ENCODE peak calls at places on chromosomes 4 and X, in nine cellular contexts. H, G, A, W, I, X, D, U and R are unnamed samples.

GRCh38 chrX:74389016-74389415 is 32.3 kb upstream of the SLC16A2 start:
- DNase-seq in H (no peak), G (no peak), A (no peak), W (no peak), I (no peak), X (no peak), D (no peak), U (no peak), R (no peak)

GRCh38 chrX:55006827-55007621 is 6.9 kb downstream of the APEX2 start:
- DNase-seq in H (no peak), G (no peak), A (no peak), W (no peak), I (no peak), X (no peak), D (no peak), U (no peak), R (no peak)

GRCh38 chr4:13495753-13496152 is 11.6 kb upstream of the RAB28 start:
- DNase-seq in H (no peak), G (no peak), A (no peak), W (no peak), I (no peak), X (no peak), D (no peak), U (no peak), R (no peak)

GRCh38 chr4:2588259-2588658 is 51.8 kb downstream of the FAM193A start:
- DNase-seq in H (no peak), G (no peak), A (no peak), W (no peak), I (no peak), X (no peak), D (no peak), U (no peak), R (no peak)

GRCh38 chr4:127829014-127829413 is 46.9 kb downstream of the HSPA4L start:
- DNase-seq in H (no peak), G (no peak), A (no peak), W (no peak), I (no peak), X (no peak), D (no peak), U (no peak), R (no peak)

GRCh38 chrX:125101971-125102750 is 217.5 kb upstream of the TEX13C start:
- DNase-seq in H (no peak), G (no peak), A (no peak), W (no peak), I (no peak), X (no peak), D (no peak), U (no peak), R (no peak)

GRCh38 chr4:181030961-181031360 is 1212.2 kb upstream of the TENM3 start:
- DNase-seq in H (peak), G (peak), A (no peak), W (no peak), I (no peak), X (no peak), D (no peak), U (no peak), R (no peak)

GRCh38 chr4:89173336-89174090 is 62.2 kb downstream of the TIGD2 start:
- DNase-seq in H (no peak), G (no peak), A (no peak), W (no peak), I (no peak), X (no peak), D (no peak), U (no peak), R (no peak)

GRCh38 chr4:185958094-185958493 is 110.9 kb upstream of the TLR3 start:
- DNase-seq in H (no peak), G (no peak), A (no peak), W (no peak), I (no peak), X (no peak), D (no peak), U (no peak), R (no peak)

GRCh38 chr4:16090306-16090705 is 6.5 kb upstream of the PROM1 start:
- DNase-seq in H (no peak), G (no peak), A (no peak), W (no peak), I (no peak), X (no peak), D (no peak), U (no peak), R (no peak)

GRCh38 chr4:38612996-38613395 is 51.0 kb upstream of the KLF3 start:
- DNase-seq in H (no peak), G (no peak), A (no peak), W (peak), I (no peak), X (no peak), D (no peak), U (no peak), R (no peak)

GRCh38 chr4:99855677-99856076 is 38.5 kb downstream of the LAMTOR3 start:
- DNase-seq in H (no peak), G (no peak), A (no peak), W (no peak), I (no peak), X (no peak), D (no peak), U (no peak), R (no peak)

GRCh38 chr4:8267077-8267476 is 2.5 kb upstream of the HTRA3 start:
- DNase-seq in H (peak), G (no peak), A (peak), W (peak), I (peak), X (no peak), D (peak), U (peak), R (peak)

GRCh38 chrX:41238543-41238942 is 95.4 kb upstream of the DDX3X start:
- DNase-seq in H (no peak), G (no peak), A (no peak), W (peak), I (no peak), X (no peak), D (no peak), U (no peak), R (no peak)

GRCh38 chr4:140595065-140595464 is 26.3 kb upstream of the UCP1 start:
- DNase-seq in H (no peak), G (no peak), A (peak), W (no peak), I (no peak), X (no peak), D (no peak), U (no peak), R (no peak)

GRCh38 chr4:70992354-70992753 is 1.1 kb upstream of the DCK start:
- DNase-seq in H (no peak), G (no peak), A (peak), W (no peak), I (no peak), X (no peak), D (no peak), U (no peak), R (no peak)

GRCh38 chr4:6794189-6794588 is 11.7 kb downstream of the KIAA0232 start:
- DNase-seq in H (no peak), G (no peak), A (no peak), W (no peak), I (no peak), X (no peak), D (no peak), U (no peak), R (no peak)

DNA sequence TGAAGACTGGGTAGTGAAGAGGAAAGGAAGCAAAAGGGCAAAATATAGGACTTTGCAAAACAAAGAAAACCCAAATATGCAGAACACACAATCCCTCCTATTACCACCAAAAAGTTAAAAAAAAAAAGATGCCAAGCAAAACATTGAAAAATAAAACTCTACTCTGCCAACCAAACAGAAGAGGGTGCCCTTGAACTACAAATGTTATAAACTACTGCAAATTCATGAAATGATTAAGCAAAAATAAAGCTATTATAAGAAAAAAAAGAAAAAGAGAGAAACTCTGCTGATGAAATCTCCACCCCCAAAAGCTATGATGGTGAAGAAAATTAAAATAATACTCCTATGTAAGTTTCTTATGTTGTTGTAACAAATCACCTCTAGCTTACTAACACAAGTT is 168.5 kb upstream of the STK26 start:
- DNase-seq in H (no peak), G (no peak), A (no peak), W (peak), I (no peak), X (no peak), D (no peak), U (no peak), R (no peak)
- TF ChIP-seq CTCF in H (no peak), G (no peak), A (peak), W (peak), I (no peak), X (no peak), D (no peak), U (peak), R (no peak)

GRCh38 chr4:48016141-48017107 is at the start of the genes CNGA1 and NIPAL1:
- DNase-seq in H (peak), G (no peak), A (peak), W (peak), I (peak), X (no peak), D (peak), U (peak), R (peak)
- TF ChIP-seq CTCF in H (peak), G (peak), A (peak), W (peak), I (no peak), X (peak), D (peak), U (peak), R (no peak)

DNA sequence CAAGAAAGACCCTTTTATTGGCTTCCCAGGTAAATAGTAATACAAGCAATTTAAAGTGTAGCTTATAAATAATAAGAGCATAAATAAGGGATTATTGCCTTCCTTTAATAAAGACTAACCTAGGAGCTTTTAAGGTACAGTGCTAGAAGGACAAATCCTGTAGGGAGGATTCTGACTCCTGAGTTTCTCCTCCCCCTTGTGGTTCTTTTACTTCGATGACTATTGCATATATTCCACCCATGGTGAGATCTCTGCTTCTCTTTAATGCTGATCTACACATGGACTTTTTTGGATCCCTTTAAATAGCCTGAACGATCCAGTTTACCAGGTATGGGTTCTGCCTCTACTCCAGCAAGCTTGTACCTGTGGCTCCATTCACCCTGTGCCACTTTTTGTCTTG is 2.5 kb downstream of the GALNT7 start:
- DNase-seq in H (no peak), G (no peak), A (no peak), W (peak), I (no peak), X (no peak), D (no peak), U (no peak), R (no peak)
- TF ChIP-seq CTCF in H (no peak), G (peak), A (peak), W (peak), I (no peak), X (peak), D (peak), U (peak), R (peak)

DNA sequence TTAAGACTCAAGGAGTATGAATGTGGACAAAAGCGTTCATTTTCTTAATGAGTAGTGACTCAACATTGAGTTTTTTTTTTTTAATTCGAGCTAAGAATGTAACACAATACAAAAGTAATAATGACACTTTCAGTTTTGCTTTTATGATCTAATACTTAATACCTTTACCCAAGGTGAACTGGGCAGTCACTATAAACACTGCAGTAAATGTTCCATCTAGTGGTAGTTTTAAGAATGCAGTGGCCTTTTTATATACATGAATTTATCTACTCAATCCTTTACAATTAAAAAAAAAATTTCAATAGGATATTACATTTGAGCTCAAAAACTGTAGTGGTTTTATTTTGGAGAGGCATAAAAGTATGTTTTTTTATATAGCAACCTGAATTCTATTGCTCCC is 33.9 kb downstream of the PDK3 start:
- DNase-seq in H (no peak), G (no peak), A (no peak), W (no peak), I (no peak), X (no peak), D (no peak), U (no peak), R (no peak)
- TF ChIP-seq CTCF in H (peak), G (peak), A (peak), W (peak), I (no peak), X (peak), D (peak), U (peak), R (no peak)

GRCh38 chr4:171846232-171846631 is 33.0 kb downstream of the GALNTL6 start:
- DNase-seq in H (no peak), G (peak), A (peak), W (peak), I (no peak), X (no peak), D (no peak), U (peak), R (peak)
- TF ChIP-seq CTCF in H (peak), G (peak), A (peak), W (peak), I (peak), X (peak), D (peak), U (peak), R (peak)

DNA sequence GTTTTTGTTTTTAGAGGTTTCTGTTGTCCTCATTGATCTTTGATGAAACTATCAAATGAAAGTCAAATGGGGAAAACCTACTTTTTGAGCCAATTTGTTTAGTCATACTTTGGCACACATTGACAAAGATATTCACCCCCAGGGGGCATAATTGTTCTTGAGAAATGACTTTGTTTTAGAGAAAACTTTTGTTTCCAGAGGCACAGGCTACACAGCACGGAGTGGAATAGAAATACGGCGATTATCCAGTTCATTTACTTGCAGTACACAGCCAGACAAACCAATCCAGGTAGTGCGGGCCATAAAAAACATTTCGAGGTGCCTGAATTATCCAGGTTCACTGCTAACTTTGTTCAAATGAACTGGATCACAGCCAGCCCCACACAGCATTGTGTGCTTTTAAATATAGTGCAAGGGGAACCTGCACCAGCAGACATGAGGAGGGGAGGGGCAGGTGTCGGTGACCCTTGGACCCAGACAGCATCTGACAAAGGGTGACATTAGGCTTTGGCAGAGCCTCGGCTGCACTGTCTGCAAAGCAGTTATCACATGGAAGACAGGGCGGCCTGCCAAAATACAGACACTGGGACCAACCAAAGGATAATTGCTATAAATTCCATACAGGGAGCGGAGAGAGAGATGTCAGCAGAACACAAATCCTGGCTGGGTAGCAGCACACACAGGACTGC is 179.6 kb upstream of the NOCT start:
- DNase-seq in H (no peak), G (no peak), A (peak), W (peak), I (no peak), X (no peak), D (no peak), U (no peak), R (no peak)
- TF ChIP-seq CTCF in H (no peak), G (no peak), A (peak), W (no peak), I (no peak), X (no peak), D (peak), U (no peak), R (no peak)

DNA sequence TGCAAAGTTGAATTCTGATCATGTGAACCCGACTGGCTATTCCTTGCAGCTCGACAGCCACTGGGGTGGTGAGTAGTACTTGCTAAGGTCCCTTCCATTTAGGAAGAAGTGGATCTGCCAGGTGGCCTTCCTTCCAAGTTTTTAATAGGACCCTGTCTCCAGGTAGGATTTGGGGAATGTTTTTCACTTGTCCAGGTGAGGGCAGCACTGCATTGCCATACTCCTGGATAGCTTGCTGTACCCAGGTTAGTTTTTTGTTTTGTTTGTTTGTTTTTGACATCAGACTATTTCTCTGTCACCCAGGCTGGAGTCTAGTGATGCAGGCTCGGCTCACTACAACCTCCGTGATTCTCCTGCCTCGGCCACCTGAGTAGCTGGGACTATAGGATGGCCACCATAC is 29.8 kb downstream of the SAGE1 start:
- DNase-seq in H (no peak), G (no peak), A (no peak), W (no peak), I (no peak), X (no peak), D (no peak), U (no peak), R (no peak)
- TF ChIP-seq CTCF in H (no peak), G (no peak), A (peak), W (peak), I (no peak), X (peak), D (no peak), U (peak), R (no peak)

GRCh38 chrX:153438522-153438921 is 7.3 kb downstream of the TREX2 start:
- DNase-seq in H (no peak), G (no peak), A (no peak), W (peak), I (no peak), X (no peak), D (no peak), U (no peak), R (no peak)
- TF ChIP-seq CTCF in H (peak), G (peak), A (peak), W (peak), I (no peak), X (peak), D (peak), U (peak), R (no peak)

GRCh38 chr4:116668190-116668589 is 417.2 kb downstream of the TRAM1L1 start:
- DNase-seq in H (no peak), G (no peak), A (no peak), W (no peak), I (no peak), X (no peak), D (no peak), U (no peak), R (no peak)
- TF ChIP-seq CTCF in H (no peak), G (no peak), A (no peak), W (peak), I (no peak), X (no peak), D (no peak), U (peak), R (peak)